ENCODE peak calls at places on chromosomes 3 and 15, in ten cellular contexts. T is tibial artery, O is A673, F is transverse colon, P is cardiac muscle cell, C is HL-60, V is bronchial epithelial cell, Y is MM.1S, J is ovary, G is lower lobe of right lung. K is an unnamed sample.

GRCh38 chr3:58630081-58630709 is 36.4 kb downstream of the FAM3D start:
- DNase-seq in F (peak; percentile 78), C (peak; percentile 55), O (peak; percentile 62), J (peak; percentile 66), G (no peak), P (peak; percentile 75), Y (peak; percentile 48), V (peak; percentile 49), T (no peak), K (no peak)

GRCh38 chr15:63030101-63030528 is 12.4 kb upstream of the TPM1 start:
- DNase-seq in C (no peak), V (no peak), O (no peak), P (no peak), T (peak; percentile 84), G (peak; percentile 55), Y (no peak), J (no peak), F (no peak), K (no peak)

GRCh38 chr3:50466177-50466576 is 37.3 kb downstream of the CACNA2D2 start:
- DNase-seq in G (no peak), F (no peak), J (no peak), Y (no peak), P (no peak), T (no peak), C (no peak), V (no peak), O (no peak), K (no peak)

GRCh38 chr15:82647045-82647834 is at the start of gene CPEB1:
- DNase-seq in Y (no peak), G (peak; percentile 51), C (no peak), J (peak; percentile 83), T (peak; percentile 81), O (peak; percentile 22), V (no peak), P (peak; percentile 45), F (peak; percentile 42), K (peak; percentile 69)

GRCh38 chr3:118943597-118943996 is 91.0 kb downstream of the IGSF11 start:
- DNase-seq in O (no peak), Y (no peak), T (no peak), P (peak; percentile 14), J (no peak), F (no peak), C (no peak), G (no peak), V (no peak), K (no peak)

GRCh38 chr3:120093923-120094775 is at the start of gene GSK3B:
- DNase-seq in J (peak; percentile 100), V (peak; percentile 99), P (peak; percentile 98), C (peak; percentile 88), Y (peak; percentile 99), G (peak; percentile 99), F (peak; percentile 78), T (peak; percentile 87), O (peak; percentile 92), K (peak; percentile 99)

GRCh38 chr3:185306847-185307246 is 53.0 kb upstream of the EHHADH start:
- DNase-seq in V (no peak), T (no peak), J (no peak), G (no peak), O (no peak), C (no peak), F (no peak), Y (no peak), P (no peak), K (no peak)

GRCh38 chr15:53530762-53531161 is 228.7 kb downstream of the WDR72 start:
- DNase-seq in V (no peak), F (no peak), C (no peak), G (no peak), O (no peak), T (no peak), Y (no peak), P (peak; percentile 5), J (no peak), K (no peak)

GRCh38 chr3:129005526-129006303 is 4.6 kb downstream of the EFCC1 start:
- DNase-seq in O (no peak), V (no peak), T (no peak), G (peak; percentile 58), Y (peak; percentile 27), J (peak; percentile 87), P (no peak), F (peak; percentile 48), C (peak; percentile 38), K (no peak)

GRCh38 chr3:114680299-114680698 is 386.5 kb downstream of the TIGIT start:
- DNase-seq in J (no peak), P (no peak), T (no peak), Y (no peak), G (no peak), F (no peak), O (no peak), V (no peak), C (no peak), K (no peak)

GRCh38 chr15:39172380-39173281 is 408.2 kb upstream of the THBS1 start:
- DNase-seq in C (no peak), G (no peak), J (peak; percentile 46), T (no peak), F (no peak), O (no peak), P (peak; percentile 19), Y (peak; percentile 79), V (peak; percentile 34), K (no peak)

GRCh38 chr15:96332854-96333193 is 2.3 kb downstream of the NR2F2 start:
- DNase-seq in V (no peak), C (no peak), O (no peak), F (no peak), Y (no peak), P (no peak), T (no peak), G (no peak), J (no peak), K (no peak)

GRCh38 chr3:44969779-44970178 is 6.2 kb downstream of the ZDHHC3 start:
- DNase-seq in C (no peak), P (no peak), Y (no peak), F (no peak), O (no peak), T (no peak), V (no peak), J (no peak), G (no peak), K (no peak)

GRCh38 chr15:99953886-99954285 is 220.6 kb upstream of the LYSMD4 start:
- DNase-seq in C (no peak), F (no peak), Y (no peak), G (no peak), P (no peak), O (no peak), J (no peak), T (no peak), V (no peak), K (no peak)

GRCh38 chr3:108862865-108863798 is 40.5 kb downstream of the TRAT1 start:
- DNase-seq in J (no peak), Y (peak; percentile 39), C (no peak), V (peak; percentile 94), F (no peak), P (no peak), O (peak; percentile 36), G (no peak), T (no peak), K (no peak)

GRCh38 chr15:66701422-66702034 is 508 bp upstream of the SMAD6 start:
- DNase-seq in V (peak; percentile 20), G (peak; percentile 70), J (peak; percentile 67), Y (peak; percentile 45), T (peak; percentile 88), C (peak; percentile 41), P (peak; percentile 75), O (peak; percentile 84), F (peak; percentile 54), K (peak; percentile 66)

GRCh38 chr15:76341366-76342045 is 4.9 kb downstream of the ISL2 start:
- DNase-seq in P (peak; percentile 23), G (no peak), V (no peak), F (peak; percentile 43), C (no peak), O (no peak), T (no peak), Y (no peak), J (no peak), K (no peak)

GRCh38 chr3:9316881-9317341 is 45.9 kb upstream of the THUMPD3 start:
- DNase-seq in J (peak; percentile 42), C (no peak), V (peak; percentile 36), Y (no peak), T (no peak), O (no peak), G (no peak), F (peak; percentile 16), P (no peak), K (no peak)
- H3K4me3 ChIP-seq in J (peak overlapping the region; percentile 1), C (no peak overlapping the region), V (peak overlapping the region; percentile 13), Y (no peak overlapping the region), T (peak overlapping the region; percentile 39), O (no peak overlapping the region), G (peak overlapping the region; percentile 34), F (peak overlapping the region; percentile 40), P (no peak overlapping the region), K (no peak overlapping the region)

GRCh38 chr15:23823508-23823907 is 136.4 kb upstream of the NDN start:
- DNase-seq in O (no peak), J (no peak), P (peak; percentile 25), G (no peak), Y (peak; percentile 42), T (no peak), F (no peak), V (no peak), C (peak; percentile 3), K (no peak)
- TF ChIP-seq CTCF in O (no peak), J (no peak), P (no peak), G (no peak), Y (peak; percentile 55), T (no peak), F (no peak), V (no peak), C (no peak), K (no peak)

GRCh38 chr3:147371771-147372340 is 34.5 kb downstream of the ZIC4 start:
- DNase-seq in Y (no peak), V (no peak), J (no peak), C (no peak), F (no peak), P (no peak), O (no peak), T (no peak), G (no peak), K (no peak)
- H3K27me3 ChIP-seq in Y (no peaks in the 10 kb centered on the region), V (peaks cover 24% of the 10 kb centered on the region), J (no peaks in the 10 kb centered on the region), C (peaks cover 48% of the 10 kb centered on the region), F (peaks cover 100% of the 10 kb centered on the region), P (peaks cover 100% of the 10 kb centered on the region), O (peaks cover 100% of the 10 kb centered on the region), T (peaks cover 94% of the 10 kb centered on the region), G (peaks cover 97% of the 10 kb centered on the region), K (peaks cover 2% of the 10 kb centered on the region)

GRCh38 chr3:28840976-28841376 is 439.9 kb upstream of the RBMS3 start:
- DNase-seq in T (no peak), O (no peak), J (no peak), C (no peak), F (no peak), G (no peak), V (no peak), Y (no peak), P (no peak), K (peak; percentile 44)

GRCh38 chr3:28836199-28836598 is 444.7 kb upstream of the RBMS3 start:
- DNase-seq in V (peak; percentile 22), T (no peak), C (no peak), F (no peak), G (no peak), Y (no peak), O (no peak), P (no peak), J (no peak), K (no peak)

GRCh38 chr3:28835249-28835648 is 445.6 kb upstream of the RBMS3 start:
- DNase-seq in Y (no peak), F (no peak), G (no peak), C (no peak), O (no peak), V (no peak), J (no peak), P (no peak), T (no peak), K (no peak)

GRCh38 chr3:28841436-28841835 is 439.4 kb upstream of the RBMS3 start:
- DNase-seq in C (no peak), O (no peak), V (no peak), J (no peak), T (no peak), G (no peak), F (no peak), Y (no peak), P (no peak), K (no peak)

GRCh38 chr3:28835751-28836150 is 445.1 kb upstream of the RBMS3 start:
- DNase-seq in G (peak; percentile 42), O (no peak), J (peak; percentile 16), Y (no peak), P (no peak), T (no peak), V (peak; percentile 35), C (no peak), F (no peak), K (no peak)
- H3K4me3 ChIP-seq in G (no peak overlapping the region), O (no peak overlapping the region), J (no peak overlapping the region), Y (no peak overlapping the region), P (no peak overlapping the region), T (no peak overlapping the region), V (no peak overlapping the region), C (no peak overlapping the region), F (no peak overlapping the region), K (no peak overlapping the region)

K was measured in GM06990.